ENCODE peak calls at places on chromosomes 6 and 20, in six cellular contexts. X is HL-60, L is prostate gland, W is stomach, V is suprapubic skin, S is transverse colon. D is an unnamed sample.

GRCh38 chr20:10429443-10429981 is 4.5 kb downstream of the MKKS start:
- DNase-seq in L (no peak), X (no peak), V (no peak), S (peak), W (no peak), D (no peak)

GRCh38 chr6:50602191-50602810 is 111.0 kb upstream of the TFAP2D start:
- DNase-seq in L (no peak), X (peak), V (no peak), W (no peak), S (no peak), D (no peak)

GRCh38 chr6:100453701-100454521 is 10.8 kb downstream of the SIM1 start:
- DNase-seq in W (no peak), V (no peak), X (no peak), S (no peak), L (no peak), D (no peak)

GRCh38 chr6:155417454-155417853 is 38.2 kb downstream of the NOX3 start:
- DNase-seq in V (no peak), X (no peak), L (no peak), S (no peak), W (no peak), D (no peak)

GRCh38 chr6:54291146-54291545 is 17.1 kb upstream of the TINAG start:
- DNase-seq in X (no peak), S (no peak), L (no peak), V (no peak), W (no peak), D (no peak)

GRCh38 chr6:109406196-109406595 is 23.9 kb upstream of the CD164 start:
- DNase-seq in V (no peak), S (no peak), W (no peak), L (no peak), X (peak), D (no peak)

GRCh38 chr20:15146948-15147347 is 809.5 kb upstream of the FLRT3 start:
- DNase-seq in S (no peak), L (no peak), V (no peak), W (no peak), X (no peak), D (no peak)

GRCh38 chr6:43248791-43249190 is 5.5 kb downstream of the TTBK1 start:
- DNase-seq in X (no peak), L (no peak), V (no peak), W (no peak), S (no peak), D (no peak)

GRCh38 chr6:83708970-83709747 is at the start of gene SNAP91:
- DNase-seq in X (no peak), L (peak), S (no peak), W (no peak), V (no peak), D (peak)

GRCh38 chr20:50636601-50637539 is 54.5 kb downstream of the RIPOR3 start:
- DNase-seq in V (no peak), L (no peak), S (no peak), X (no peak), W (no peak), D (no peak)

GRCh38 chr6:8736046-8736877 is 300.9 kb upstream of the SLC35B3 start:
- DNase-seq in L (no peak), X (no peak), W (no peak), S (no peak), V (no peak), D (no peak)

GRCh38 chr6:25942561-25943147 is 12.2 kb upstream of the SLC17A2 start:
- DNase-seq in S (no peak), V (no peak), X (no peak), W (no peak), L (no peak), D (no peak)

GRCh38 chr20:46894971-46895905 is 595 bp downstream of the EYA2 start:
- DNase-seq in X (no peak), S (peak), W (peak), L (peak), V (no peak), D (peak)

GRCh38 chr6:132227937-132228336 is 173.3 kb downstream of the MOXD1 start:
- DNase-seq in S (no peak), X (no peak), L (no peak), W (no peak), V (no peak), D (no peak)

GRCh38 chr20:51767018-51767866 is 948 bp downstream of the ATP9A start:
- DNase-seq in L (peak), X (no peak), V (no peak), W (peak), S (peak), D (no peak)

GRCh38 chr20:48632825-48633619 is 194.8 kb downstream of the PREX1 start:
- DNase-seq in X (no peak), S (no peak), W (no peak), V (no peak), L (no peak), D (no peak)

GRCh38 chr6:108559884-108560462 is 744 bp upstream of the FOXO3 start:
- DNase-seq in L (peak), V (peak), W (peak), S (peak), X (peak), D (no peak)

GRCh38 chr20:8301655-8302054 is 169.6 kb downstream of the PLCB1 start:
- DNase-seq in V (no peak), S (no peak), W (no peak), L (no peak), X (no peak), D (no peak)

GRCh38 chr6:12288844-12289654 is 1.1 kb upstream of the EDN1 start:
- DNase-seq in S (peak), V (no peak), W (peak), L (peak), X (no peak), D (no peak)

GRCh38 chr20:17430515-17430914 is 100.7 kb downstream of the BFSP1 start:
- DNase-seq in X (no peak), L (no peak), S (no peak), W (no peak), V (no peak), D (no peak)

GRCh38 chr20:8777866-8778265 is 291.0 kb upstream of the PLCB4 start:
- DNase-seq in W (no peak), S (no peak), L (no peak), V (no peak), X (no peak), D (no peak)

GRCh38 chr6:84027340-84028183 is 6.0 kb upstream of the MRAP2 start:
- DNase-seq in L (peak), S (peak), W (peak), V (no peak), X (no peak), D (no peak)

GRCh38 chr20:54293526-54293925 is 85.6 kb downstream of the PFDN4 start:
- DNase-seq in L (no peak), X (no peak), W (no peak), V (no peak), S (no peak), D (no peak)

GRCh38 chr6:95093154-95093553 is 484.2 kb upstream of the MANEA start:
- DNase-seq in L (no peak), V (no peak), S (no peak), X (no peak), W (no peak), D (no peak)

GRCh38 chr6:149895702-149896310 is 2.1 kb downstream of the RAET1E start:
- DNase-seq in X (no peak), L (peak), V (peak), S (no peak), W (no peak), D (no peak)

GRCh38 chr20:48242623-48243022 is 457.3 kb upstream of the SULF2 start:
- DNase-seq in W (no peak), V (no peak), L (no peak), X (no peak), S (no peak), D (no peak)

GRCh38 chr20:61278296-61278695 is 26.2 kb downstream of the CDH4 start:
- DNase-seq in W (no peak), S (no peak), X (no peak), V (no peak), L (no peak), D (no peak)

GRCh38 chr20:61281286-61281795 is 29.3 kb downstream of the CDH4 start:
- DNase-seq in W (no peak), S (no peak), X (no peak), V (no peak), L (no peak), D (no peak)

GRCh38 chr20:61284752-61285151 is 32.7 kb downstream of the CDH4 start:
- DNase-seq in V (no peak), W (no peak), X (no peak), L (no peak), S (no peak), D (no peak)

GRCh38 chr20:61280217-61280980 is 28.3 kb downstream of the CDH4 start:
- DNase-seq in S (no peak), L (no peak), X (no peak), V (no peak), W (no peak), D (no peak)

GRCh38 chr20:61279621-61280150 is 27.6 kb downstream of the CDH4 start:
- DNase-seq in W (no peak), S (no peak), L (no peak), X (no peak), V (no peak), D (no peak)
- TF ChIP-seq POLR2AphosphoS5 in W (no peak), S (no peak), L (no peak), X (no peak), V (no peak), D (no peak)

GRCh38 chr20:39042279-39043150 is 80.4 kb downstream of the DHX35 start:
- DNase-seq in V (no peak), W (no peak), X (no peak), S (no peak), L (no peak), D (no peak)
- TF ChIP-seq POLR2AphosphoS5 in V (peak), W (no peak), X (no peak), S (no peak), L (no peak), D (no peak)

GRCh38 chr20:62951143-62951895 is 1.2 kb upstream of the SLC17A9 start:
- DNase-seq in W (no peak), V (no peak), S (no peak), X (no peak), L (no peak), D (no peak)

GRCh38 chr20:62951896-62952372 is 575 bp upstream of the SLC17A9 start:
- DNase-seq in S (no peak), V (no peak), X (no peak), W (no peak), L (no peak), D (no peak)

GRCh38 chr20:62953839-62954703 is 1.6 kb downstream of the SLC17A9 start:
- DNase-seq in X (peak), V (no peak), W (peak), L (peak), S (peak), D (peak)

GRCh38 chr20:62953167-62953838 is 794 bp downstream of the SLC17A9 start:
- DNase-seq in W (no peak), V (no peak), X (no peak), L (no peak), S (no peak), D (no peak)

GRCh38 chr20:62952373-62953166 is at the start of gene SLC17A9:
- DNase-seq in V (peak), W (peak), S (peak), L (no peak), X (peak), D (peak)
- TF ChIP-seq POLR2AphosphoS5 in V (no peak), W (peak), S (peak), L (no peak), X (peak), D (no peak)

GRCh38 chr6:31162463-31163165 is 4.2 kb downstream of the TCF19 start:
- DNase-seq in W (no peak), S (no peak), X (no peak), V (no peak), L (no peak), D (no peak)
- TF ChIP-seq POLR2AphosphoS5 in W (no peak), S (no peak), X (no peak), V (no peak), L (no peak), D (no peak)

DNA sequence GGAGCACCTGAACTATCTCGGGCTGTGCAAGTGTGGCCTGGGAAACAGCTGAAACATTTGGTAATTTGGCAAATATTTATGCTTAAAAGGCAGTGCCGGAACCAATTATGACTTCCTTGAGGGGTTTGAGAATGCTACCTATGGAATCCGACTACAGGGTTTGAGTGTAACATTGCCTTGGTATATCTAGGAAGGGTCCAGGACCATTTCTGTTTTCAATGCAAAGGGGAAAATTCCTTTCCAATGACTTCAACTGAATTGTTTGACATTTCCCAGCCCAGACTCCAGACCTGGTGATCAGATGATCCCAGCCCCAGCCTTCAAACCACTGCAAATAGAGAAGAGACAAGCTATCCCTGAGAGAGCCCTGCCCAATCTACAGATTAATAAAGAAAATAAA is 4.6 kb upstream of the PPP1R3G start:
- DNase-seq in W (no peak), L (no peak), S (no peak), V (no peak), X (no peak), D (no peak)
- TF ChIP-seq POLR2AphosphoS5 in W (no peak), L (no peak), S (no peak), V (no peak), X (no peak), D (no peak)